ENCODE peak calls at places on chromosome 22, in six cellular contexts. F, X, H, Q, W and J are unnamed samples.

GRCh38 chr22:29208879-29209623 is 3.4 kb downstream of the EMID1 start:
- DNase-seq in W (no peak), H (no peak), Q (no peak), X (peak), F (no peak), J (no peak)

GRCh38 chr22:32636884-32637283 is 162.3 kb downstream of the FBXO7 start:
- DNase-seq in W (no peak), X (no peak), Q (no peak), H (peak), F (no peak), J (no peak)

GRCh38 chr22:40960137-40960536 is 9.0 kb downstream of the RBX1 start:
- DNase-seq in H (no peak), W (no peak), F (no peak), X (no peak), Q (no peak), J (no peak)

GRCh38 chr22:50507421-50507990 is at the start of gene LMF2:
- DNase-seq in W (no peak), F (peak), Q (no peak), X (peak), H (peak), J (no peak)

GRCh38 chr22:20531404-20532181 is 24.2 kb downstream of the MED15 start:
- DNase-seq in F (peak), X (peak), W (no peak), H (peak), Q (peak), J (peak)

GRCh38 chr22:19955241-19956128 is 13.9 kb upstream of the TXNRD2 start:
- DNase-seq in Q (no peak), W (no peak), H (no peak), F (no peak), X (peak), J (no peak)

GRCh38 chr22:25021976-25022711 is 69.6 kb downstream of the KIAA1671 start:
- DNase-seq in Q (no peak), F (no peak), H (no peak), X (no peak), W (no peak), J (no peak)

GRCh38 chr22:42685941-42686666 is 34.6 kb downstream of the A4GALT start:
- DNase-seq in Q (peak), X (peak), H (no peak), F (no peak), W (no peak), J (no peak)

GRCh38 chr22:44191036-44191454 is 10.3 kb downstream of the PARVG start:
- DNase-seq in W (no peak), F (no peak), Q (no peak), H (peak), X (no peak), J (no peak)

GRCh38 chr22:23784215-23784732 is 2.5 kb upstream of the SMARCB1 start:
- DNase-seq in Q (no peak), F (no peak), W (no peak), H (no peak), X (no peak), J (no peak)

GRCh38 chr22:24994070-24994763 is 41.7 kb downstream of the KIAA1671 start:
- DNase-seq in H (peak), W (no peak), X (no peak), F (peak), Q (peak), J (peak)

GRCh38 chr22:36796629-36797175 is 20.1 kb downstream of the PVALB start:
- DNase-seq in H (no peak), Q (no peak), W (no peak), F (no peak), X (no peak), J (no peak)

GRCh38 chr22:41913040-41913719 is 1.7 kb downstream of the SHISA8 start:
- DNase-seq in F (no peak), W (no peak), Q (no peak), H (no peak), X (no peak), J (no peak)

GRCh38 chr22:42930810-42931420 is 73.8 kb upstream of the ARFGAP3 start:
- DNase-seq in X (no peak), H (peak), Q (no peak), W (no peak), F (peak), J (peak)

GRCh38 chr22:45246060-45246985 is 5.6 kb upstream of the KIAA0930 start:
- DNase-seq in F (peak), Q (no peak), H (peak), X (peak), W (no peak), J (peak)

GRCh38 chr22:36086170-36086490 is 57.5 kb upstream of the RBFOX2 start:
- DNase-seq in Q (no peak), X (no peak), F (peak), W (no peak), H (no peak), J (no peak)

GRCh38 chr22:44278234-44279058 is 34.3 kb downstream of the SHISAL1 start:
- DNase-seq in X (no peak), H (no peak), Q (no peak), W (no peak), F (no peak), J (no peak)

GRCh38 chr22:37186228-37186996 is 1.6 kb downstream of the C1QTNF6 start:
- DNase-seq in H (peak), F (peak), W (peak), X (peak), Q (peak), J (peak)

GRCh38 chr22:33447733-33448132 is 389.6 kb upstream of the SYN3 start:
- DNase-seq in Q (no peak), F (no peak), X (no peak), H (no peak), W (no peak), J (no peak)

GRCh38 chr22:42280836-42281235 is 10.4 kb upstream of the TCF20 start:
- DNase-seq in F (no peak), W (no peak), Q (no peak), X (no peak), H (no peak), J (no peak)

GRCh38 chr22:23029521-23030228 is 40.6 kb upstream of the GNAZ start:
- DNase-seq in F (no peak), Q (peak), H (no peak), W (no peak), X (no peak), J (no peak)

GRCh38 chr22:25546751-25547150 is 17.7 kb upstream of the GRK3 start:
- DNase-seq in W (no peak), F (no peak), H (no peak), Q (no peak), X (no peak), J (peak)

GRCh38 chr22:35657571-35658312 is 9.5 kb downstream of the APOL6 start:
- DNase-seq in X (no peak), W (no peak), F (no peak), Q (no peak), H (no peak), J (no peak)

GRCh38 chr22:47132428-47132825 is 370.0 kb downstream of the TBC1D22A start:
- DNase-seq in F (no peak), X (no peak), W (no peak), Q (no peak), H (no peak), J (no peak)
- H3K9ac ChIP-seq in F (no peak), X (no peak), W (no peak), Q (no peak), H (no peak), J (no peak)

GRCh38 chr22:17777005-17777716 is 2.9 kb upstream of the BID start:
- DNase-seq in F (no peak), X (no peak), H (no peak), Q (no peak), W (peak), J (no peak)

GRCh38 chr22:17777717-17778044 is 3.4 kb upstream of the BID start:
- DNase-seq in H (no peak), W (no peak), Q (no peak), X (no peak), F (no peak), J (no peak)

GRCh38 chr22:17774928-17775675 is 833 bp upstream of the BID start:
- DNase-seq in X (no peak), Q (peak), F (no peak), H (no peak), W (no peak), J (no peak)

GRCh38 chr22:17774206-17774927 is at the start of gene BID:
- DNase-seq in F (peak), W (peak), Q (peak), H (peak), X (peak), J (no peak)

GRCh38 chr22:17775781-17776470 is 1.7 kb upstream of the BID start:
- DNase-seq in W (no peak), H (no peak), X (no peak), Q (no peak), F (no peak), J (no peak)
- TF ChIP-seq EZH2phosphoT487 in W (no peak), H (no peak), X (no peak), Q (no peak), F (no peak), J (no peak)

GRCh38 chr22:27407369-27407985 is 394.1 kb downstream of the MN1 start:
- DNase-seq in X (no peak), W (no peak), F (no peak), H (no peak), Q (no peak), J (no peak)

GRCh38 chr22:27408068-27408467 is 393.5 kb downstream of the MN1 start:
- DNase-seq in W (no peak), F (no peak), X (no peak), Q (no peak), H (no peak), J (no peak)

GRCh38 chr22:27405672-27406388 is 395.7 kb downstream of the MN1 start:
- DNase-seq in H (peak), X (peak), Q (peak), F (peak), W (peak), J (peak)

GRCh38 chr22:27409299-27409698 is 392.3 kb downstream of the MN1 start:
- DNase-seq in F (no peak), Q (no peak), X (no peak), W (no peak), H (no peak), J (no peak)

DNA sequence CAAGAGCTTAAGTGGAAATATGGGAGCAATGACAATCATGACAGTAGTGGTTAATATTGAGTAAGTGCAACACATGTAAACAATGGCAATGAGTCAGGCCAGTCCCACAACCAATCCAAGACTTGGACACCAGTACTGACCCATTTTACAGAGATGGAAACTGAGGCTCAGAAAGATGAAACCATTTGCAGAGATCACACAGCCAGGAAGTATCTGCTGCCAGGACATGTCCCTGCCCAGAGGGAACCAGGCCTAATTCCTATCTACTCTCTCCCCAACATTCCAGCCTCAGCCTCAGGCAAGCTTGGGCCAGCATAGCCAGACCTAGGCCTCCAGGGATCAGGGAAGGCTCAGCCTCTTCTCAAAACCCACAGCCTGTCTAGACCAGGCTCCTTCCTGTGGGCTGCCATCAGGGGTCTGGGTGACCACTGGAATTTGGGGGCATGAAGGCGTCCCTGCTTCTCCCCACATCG is 395.1 kb downstream of the MN1 start:
- DNase-seq in W (no peak), Q (no peak), F (no peak), X (no peak), H (peak), J (no peak)
- H3K9ac ChIP-seq in W (no peak), Q (no peak), F (no peak), X (no peak), H (no peak), J (no peak)

DNA sequence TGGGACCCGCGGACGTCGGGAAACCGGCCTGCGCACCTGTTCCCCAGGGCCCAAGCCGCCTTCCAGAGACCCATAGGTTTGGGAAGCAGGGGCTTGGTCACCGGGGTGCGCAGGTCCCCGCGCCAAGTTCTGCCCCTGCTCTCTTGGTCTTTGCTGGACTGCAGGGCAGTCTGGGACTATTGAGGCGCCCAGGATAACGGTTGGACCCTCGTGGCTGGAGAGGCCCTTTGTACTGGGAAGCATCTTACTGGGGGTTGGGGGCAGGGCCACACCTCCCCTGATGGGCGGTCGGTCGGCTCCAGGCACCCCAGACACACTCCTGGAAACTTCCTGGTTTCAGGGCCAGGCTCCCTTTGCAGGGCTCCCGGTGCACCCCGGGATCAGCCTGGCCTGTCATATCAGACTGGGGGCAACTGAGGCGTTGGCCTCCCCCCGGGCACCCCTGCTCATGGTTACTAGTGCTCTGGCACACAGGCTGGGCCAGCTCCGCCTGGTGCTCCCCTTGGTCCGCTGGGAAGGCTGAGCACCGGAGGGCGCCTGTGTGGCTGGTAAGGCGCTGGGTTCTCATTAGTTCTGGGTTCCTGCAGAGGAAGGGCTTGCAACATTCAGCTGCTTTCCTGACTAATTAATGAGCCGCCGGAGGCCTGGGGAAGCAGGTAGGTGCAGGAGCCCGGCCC is 1250.5 kb downstream of the BRD1 start:
- DNase-seq in Q (peak), X (no peak), W (no peak), H (no peak), F (no peak), J (no peak)
- TF ChIP-seq EZH2phosphoT487 in Q (no peak), X (no peak), W (no peak), H (no peak), F (no peak), J (no peak)

GRCh38 chr22:46614070-46614931 is 5.9 kb upstream of the GRAMD4 start:
- DNase-seq in W (peak), X (no peak), F (no peak), Q (no peak), H (no peak), J (no peak)
- H3K9ac ChIP-seq in W (peak), X (no peak), F (no peak), Q (no peak), H (no peak), J (no peak)

GRCh38 chr22:38871360-38872171 is 450 bp downstream of the CBX6 start:
- DNase-seq in H (peak), X (no peak), F (no peak), Q (peak), W (peak), J (no peak)
- TF ChIP-seq EZH2phosphoT487 in H (no peak), X (no peak), F (no peak), Q (no peak), W (no peak), J (no peak)

DNA sequence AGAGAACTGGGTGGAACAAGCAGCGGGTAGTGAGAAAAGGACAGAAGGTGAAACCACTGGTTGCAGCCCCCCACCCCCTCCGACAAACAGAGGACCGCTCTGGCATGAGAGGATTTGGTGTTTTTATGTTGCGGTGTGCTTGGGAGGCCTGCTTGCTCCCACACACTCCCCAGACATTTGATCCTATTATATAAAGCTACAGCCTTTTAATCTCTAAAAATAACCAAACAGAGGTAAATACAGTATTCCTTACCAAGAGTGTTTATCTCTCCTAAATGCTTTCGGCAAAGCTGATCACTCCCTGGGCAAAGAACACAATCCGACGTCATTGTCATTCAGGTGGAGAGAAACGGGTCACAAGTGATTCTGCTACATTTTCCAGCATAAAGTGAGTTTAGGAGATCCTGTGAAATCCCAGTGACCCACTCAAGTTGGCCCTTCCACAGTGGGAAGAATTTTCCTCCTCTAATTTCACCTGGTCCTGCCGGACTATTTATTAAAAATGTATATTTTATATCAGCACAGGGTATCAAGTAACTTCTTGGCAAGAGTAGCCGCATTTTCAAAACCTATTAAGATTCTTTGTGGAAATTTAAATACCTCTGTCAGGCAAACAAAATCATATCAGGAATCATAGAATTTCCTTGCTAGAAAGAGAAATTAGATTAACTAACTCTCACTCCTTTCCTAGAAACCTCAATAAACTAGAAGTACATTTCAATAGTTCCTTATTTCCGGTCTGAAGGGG is 9.9 kb downstream of the MN1 start:
- DNase-seq in W (no peak), H (no peak), Q (no peak), F (no peak), X (no peak), J (no peak)
- H3K9ac ChIP-seq in W (no peak), H (no peak), Q (no peak), F (no peak), X (no peak), J (no peak)

DNA sequence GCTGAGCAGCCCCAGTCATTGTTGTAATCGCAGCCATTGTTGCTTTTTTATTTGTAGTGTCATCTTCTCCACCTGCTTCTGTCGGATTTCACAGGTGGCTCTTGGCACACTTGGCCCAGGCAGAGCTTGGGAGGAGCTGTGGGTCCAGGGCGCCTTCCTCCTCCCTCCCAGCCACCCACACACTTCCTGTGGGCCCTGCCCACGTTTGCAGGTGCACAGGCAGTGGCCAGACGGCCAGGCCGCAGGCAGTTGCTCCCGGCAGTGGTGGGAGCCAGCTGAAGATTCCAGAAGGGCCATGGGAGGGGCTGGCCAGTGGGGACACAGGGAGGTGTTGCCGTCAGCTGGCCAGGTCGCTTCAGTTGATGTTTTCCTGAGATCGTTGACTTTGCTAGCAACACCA is 1191.8 kb downstream of the BRD1 start:
- DNase-seq in Q (no peak), H (no peak), X (no peak), W (peak), F (no peak), J (no peak)
- TF ChIP-seq EZH2phosphoT487 in Q (no peak), H (no peak), X (no peak), W (no peak), F (no peak), J (no peak)